ENCODE peak calls at places on chromosomes 16 and 17, in ten cellular contexts. L is hypothalamus; J is stimulated activated CD4-positive, alpha-beta T cell treated with anti-CD3 and anti-CD28 coated beads, Interleukin-4, amount 100 ng/mL, for 24 hours; D is T-cell; N is brain microvascular endothelial cell; B is CD8-positive, alpha-beta T cell; I is G401; E is esophagus squamous epithelium; X is M059J; Z is astrocyte of the hippocampus. Q is an unnamed sample.

GRCh38 chr17:46046957-46047356 is 47.9 kb downstream of the STH start:
- DNase-seq in L (no peak), J (no peak), D (no peak), N (no peak), B (no peak), I (no peak), E (no peak), X (no peak), Z (no peak), Q (no peak)

GRCh38 chr16:50673496-50674275 is 7.4 kb downstream of the SNX20 start:
- DNase-seq in L (no peak), J (no peak), D (no peak), N (no peak), B (no peak), I (no peak), E (no peak), X (no peak), Z (no peak), Q (no peak)

GRCh38 chr17:51128089-51128488 is 7.4 kb upstream of the SPAG9 start:
- DNase-seq in L (no peak), J (no peak), D (no peak), N (no peak), B (no peak), I (no peak), E (no peak), X (peak; percentile 42), Z (no peak), Q (no peak)

GRCh38 chr17:79803997-79804855 is 7.3 kb upstream of the CBX8 start:
- DNase-seq in L (no peak), J (peak; percentile 84), D (no peak), N (no peak), B (no peak), I (no peak), E (no peak), X (no peak), Z (no peak), Q (no peak)

GRCh38 chr17:78442648-78443128 is 64.2 kb downstream of the PGS1 start:
- DNase-seq in L (no peak), J (no peak), D (no peak), N (peak; percentile 43), B (no peak), I (no peak), E (peak; percentile 20), X (peak; percentile 16), Z (no peak), Q (no peak)

GRCh38 chr17:38701504-38702165 is 3.4 kb upstream of the MLLT6 start:
- DNase-seq in L (no peak), J (peak; percentile 89), D (peak; percentile 74), N (no peak), B (peak; percentile 69), I (peak; percentile 33), E (no peak), X (peak; percentile 62), Z (peak; percentile 29), Q (peak; percentile 43)

GRCh38 chr16:11439790-11440656 is 94.8 kb downstream of the RMI2 start:
- DNase-seq in L (no peak), J (no peak), D (no peak), N (no peak), B (no peak), I (no peak), E (no peak), X (no peak), Z (no peak), Q (no peak)

GRCh38 chr16:5854027-5854426 is 756.4 kb upstream of the EEF2KMT start:
- DNase-seq in L (no peak), J (no peak), D (no peak), N (no peak), B (no peak), I (no peak), E (no peak), X (no peak), Z (no peak), Q (no peak)

GRCh38 chr16:85718682-85719081 is 29.9 kb upstream of the GINS2 start:
- DNase-seq in L (no peak), J (no peak), D (no peak), N (no peak), B (no peak), I (no peak), E (no peak), X (no peak), Z (peak; percentile 28), Q (no peak)

GRCh38 chr16:27374794-27375499 is 27.0 kb upstream of the IL21R start:
- DNase-seq in L (peak; percentile 31), J (peak; percentile 61), D (peak; percentile 39), N (peak; percentile 91), B (peak; percentile 47), I (peak; percentile 53), E (no peak), X (peak; percentile 82), Z (peak; percentile 76), Q (peak; percentile 44)

GRCh38 chr17:79541451-79541850 is 69.4 kb downstream of the RBFOX3 start:
- DNase-seq in L (no peak), J (no peak), D (no peak), N (no peak), B (no peak), I (no peak), E (no peak), X (no peak), Z (no peak), Q (no peak)

GRCh38 chr16:27993587-27993986 is 69.9 kb downstream of the GSG1L start:
- DNase-seq in L (no peak), J (no peak), D (no peak), N (no peak), B (no peak), I (no peak), E (no peak), X (no peak), Z (no peak), Q (no peak)

GRCh38 chr17:73200476-73200875 is 7.6 kb downstream of the COG1 start:
- DNase-seq in L (no peak), J (no peak), D (no peak), N (no peak), B (no peak), I (no peak), E (no peak), X (no peak), Z (no peak), Q (no peak)

GRCh38 chr16:74673876-74674275 is 7.2 kb upstream of the RFWD3 start:
- DNase-seq in L (no peak), J (no peak), D (no peak), N (no peak), B (no peak), I (no peak), E (no peak), X (no peak), Z (no peak), Q (no peak)

GRCh38 chr17:47324224-47325020 is 667 bp downstream of the EFCAB13 start:
- DNase-seq in L (peak; percentile 14), J (peak; percentile 52), D (peak; percentile 55), N (no peak), B (peak; percentile 58), I (peak; percentile 8), E (no peak), X (peak; percentile 65), Z (peak; percentile 42), Q (peak; percentile 69)

GRCh38 chr17:67289174-67289876 is 44.3 kb upstream of the HELZ start:
- DNase-seq in L (peak; percentile 31), J (no peak), D (no peak), N (peak; percentile 25), B (no peak), I (peak; percentile 82), E (no peak), X (peak; percentile 12), Z (peak; percentile 72), Q (peak; percentile 60)